ENCODE peak calls at places on chromosomes 6 and 20, in four cellular contexts. One of them, this sample, is unnamed.

GRCh38 chr6:81938014-81938761 is 185.7 kb upstream of the TENT5A start:
- DNase-seq in stomach: no peak
- DNase-seq in uterus: no peak
- DNase-seq in AG04450: peak
- DNase-seq in this sample: peak

GRCh38 chr6:18118330-18118729 is 4.1 kb downstream of the NHLRC1 start:
- DNase-seq in uterus: no peak
- DNase-seq in stomach: no peak
- DNase-seq in AG04450: no peak
- DNase-seq in this sample: peak

GRCh38 chr20:53707341-53708102 is 113.9 kb upstream of the ZNF217 start:
- DNase-seq in uterus: no peak
- DNase-seq in AG04450: peak
- DNase-seq in stomach: no peak
- DNase-seq in this sample: no peak

GRCh38 chr6:119116712-119117281 is 38.3 kb upstream of the FAM184A start:
- DNase-seq in AG04450: no peak
- DNase-seq in uterus: no peak
- DNase-seq in stomach: no peak
- DNase-seq in this sample: no peak

GRCh38 chr6:56065408-56065807 is 182.0 kb downstream of the COL21A1 start:
- DNase-seq in stomach: no peak
- DNase-seq in uterus: no peak
- DNase-seq in AG04450: no peak
- DNase-seq in this sample: no peak

GRCh38 chr20:33209789-33210188 is 7.4 kb upstream of the BPIFA3 start:
- DNase-seq in stomach: peak
- DNase-seq in AG04450: peak
- DNase-seq in uterus: peak
- DNase-seq in this sample: peak

GRCh38 chr6:90256698-90257485 is 39.8 kb downstream of the BACH2 start:
- DNase-seq in stomach: no peak
- DNase-seq in AG04450: peak
- DNase-seq in uterus: no peak
- DNase-seq in this sample: peak

GRCh38 chr20:61700595-61701140 is 365.0 kb downstream of the TAF4 start:
- DNase-seq in stomach: no peak
- DNase-seq in AG04450: no peak
- DNase-seq in uterus: no peak
- DNase-seq in this sample: no peak

GRCh38 chr20:63953764-63954429 is 2.3 kb downstream of the UCKL1 start:
- DNase-seq in AG04450: no peak
- DNase-seq in stomach: no peak
- DNase-seq in uterus: no peak
- DNase-seq in this sample: no peak

GRCh38 chr6:46677314-46677654 is 10.4 kb upstream of the TDRD6 start:
- DNase-seq in AG04450: no peak
- DNase-seq in uterus: no peak
- DNase-seq in stomach: no peak
- DNase-seq in this sample: no peak

GRCh38 chr6:122553697-122554096 is 56.5 kb upstream of the PKIB start:
- DNase-seq in uterus: no peak
- DNase-seq in stomach: no peak
- DNase-seq in AG04450: no peak
- DNase-seq in this sample: no peak

GRCh38 chr6:111850288-111850937 is 22.8 kb downstream of the FYN start:
- DNase-seq in AG04450: no peak
- DNase-seq in stomach: no peak
- DNase-seq in uterus: no peak
- DNase-seq in this sample: no peak

GRCh38 chr6:137286368-137286767 is 67.2 kb upstream of the IFNGR1 start:
- DNase-seq in uterus: no peak
- DNase-seq in stomach: no peak
- DNase-seq in AG04450: no peak
- DNase-seq in this sample: no peak

GRCh38 chr6:155528982-155529453 is 73.4 kb upstream of the NOX3 start:
- DNase-seq in uterus: no peak
- DNase-seq in AG04450: peak
- DNase-seq in stomach: no peak
- DNase-seq in this sample: peak

GRCh38 chr6:77332915-77333623 is 130.2 kb downstream of the HTR1B start:
- DNase-seq in stomach: no peak
- DNase-seq in AG04450: no peak
- DNase-seq in uterus: no peak
- DNase-seq in this sample: no peak

GRCh38 chr6:98044168-98044567 is 761.2 kb upstream of the MMS22L start:
- DNase-seq in uterus: no peak
- DNase-seq in stomach: no peak
- DNase-seq in AG04450: no peak
- DNase-seq in this sample: no peak

GRCh38 chr6:164749126-164749758 is 560.2 kb downstream of the C6orf118 start:
- DNase-seq in stomach: no peak
- DNase-seq in AG04450: no peak
- DNase-seq in uterus: peak
- DNase-seq in this sample: no peak

GRCh38 chr20:21396045-21396893 is 1.1 kb downstream of the NKX2-4 start:
- DNase-seq in AG04450: no peak
- DNase-seq in stomach: no peak
- DNase-seq in uterus: no peak
- DNase-seq in this sample: no peak

GRCh38 chr6:125918681-125919566 is 37.6 kb upstream of the HINT3 start:
- DNase-seq in uterus: peak
- DNase-seq in stomach: peak
- DNase-seq in AG04450: peak
- DNase-seq in this sample: peak

GRCh38 chr6:149895702-149896310 is 2.1 kb downstream of the RAET1E start:
- DNase-seq in uterus: no peak
- DNase-seq in stomach: no peak
- DNase-seq in AG04450: no peak
- DNase-seq in this sample: no peak

GRCh38 chr6:144651219-144651618 is 366.1 kb downstream of the UTRN start:
- DNase-seq in stomach: no peak
- DNase-seq in uterus: no peak
- DNase-seq in AG04450: no peak
- DNase-seq in this sample: peak

GRCh38 chr6:159973951-159974350 is 5.1 kb downstream of the IGF2R start:
- DNase-seq in stomach: no peak
- DNase-seq in AG04450: no peak
- DNase-seq in uterus: no peak
- DNase-seq in this sample: no peak

GRCh38 chr6:75210885-75211739 is 5.3 kb upstream of the COL12A1 start:
- DNase-seq in stomach: peak
- DNase-seq in uterus: no peak
- DNase-seq in AG04450: peak
- DNase-seq in this sample: peak

GRCh38 chr6:141033101-141033500 is 1099.6 kb upstream of the GJE1 start:
- DNase-seq in AG04450: no peak
- DNase-seq in uterus: no peak
- DNase-seq in stomach: no peak
- DNase-seq in this sample: no peak

GRCh38 chr6:155497273-155497672 is 41.6 kb upstream of the NOX3 start:
- DNase-seq in AG04450: no peak
- DNase-seq in uterus: no peak
- DNase-seq in stomach: no peak
- DNase-seq in this sample: no peak

GRCh38 chr6:140320081-140320798 is 945.8 kb upstream of the CITED2 start:
- DNase-seq in AG04450: peak
- DNase-seq in stomach: no peak
- DNase-seq in uterus: no peak
- DNase-seq in this sample: no peak

DNA sequence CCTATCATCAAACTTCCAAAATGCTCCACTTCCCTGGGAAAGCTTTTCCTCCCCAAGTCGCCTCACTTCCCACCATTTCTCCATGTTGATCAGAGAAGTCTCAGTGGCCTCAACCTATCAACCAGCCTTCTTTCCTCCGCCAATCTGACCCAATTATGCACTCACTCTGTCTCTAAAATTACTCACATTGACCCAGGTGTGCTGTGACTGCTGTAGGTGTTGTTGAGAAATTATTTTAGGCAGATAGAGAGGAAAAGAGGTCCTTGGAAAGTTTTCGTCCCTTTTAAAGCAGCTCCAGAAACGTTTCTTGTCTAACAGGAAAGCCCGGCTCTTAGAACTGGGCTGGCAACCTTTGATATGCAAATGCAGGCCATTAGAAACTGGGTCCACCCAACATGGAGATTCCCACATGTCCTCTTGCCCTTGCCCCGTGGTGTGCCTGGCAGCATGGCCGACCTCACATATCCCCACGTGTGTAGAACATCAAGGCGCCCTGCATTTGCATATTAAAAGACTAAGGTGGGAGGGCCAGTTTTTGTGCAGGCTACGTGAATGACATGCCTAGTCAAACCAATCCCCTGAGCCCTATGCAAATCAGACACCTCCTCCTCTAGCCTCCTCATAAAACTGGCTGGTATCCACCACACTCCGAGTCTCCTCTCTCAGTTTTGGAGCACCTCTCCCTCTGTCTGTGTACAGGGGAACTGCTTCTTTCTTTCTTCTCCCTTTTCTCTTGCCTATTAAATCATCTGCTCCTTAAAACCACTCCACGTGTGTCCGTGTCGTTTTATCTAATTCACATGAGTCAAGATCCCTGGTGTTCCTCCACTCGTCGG is 12.9 kb downstream of the IPCEF1 start:
- DNase-seq in uterus: no peak
- DNase-seq in AG04450: no peak
- DNase-seq in stomach: peak
- DNase-seq in this sample: peak
- H3K4me3 ChIP-seq in uterus: no peak
- H3K4me3 ChIP-seq in AG04450: no peak
- H3K4me3 ChIP-seq in stomach: no peak
- H3K4me3 ChIP-seq in this sample: no peak

DNA sequence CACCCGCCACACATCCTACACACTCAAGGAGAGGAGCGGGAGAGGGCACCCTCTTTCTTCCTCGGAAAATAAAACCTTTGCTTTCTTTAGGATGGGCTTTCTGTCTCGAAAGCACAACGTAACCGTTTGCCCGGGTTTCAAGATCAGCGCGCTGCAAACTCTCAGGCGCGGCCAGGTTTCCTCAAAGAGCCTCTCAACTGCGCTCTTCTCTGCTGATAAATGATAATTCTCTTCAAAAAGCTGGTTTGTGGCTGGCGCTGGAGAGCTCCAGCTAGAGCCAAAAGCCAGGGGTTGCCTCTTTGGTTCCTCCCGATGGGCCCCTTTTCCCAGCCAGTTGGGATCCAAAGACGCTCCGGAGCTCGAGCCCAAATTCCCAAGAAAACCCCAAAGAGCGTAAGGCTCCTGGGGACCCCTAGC is 460 bp upstream of the PLCB1 start:
- DNase-seq in stomach: no peak
- DNase-seq in uterus: no peak
- DNase-seq in AG04450: no peak
- DNase-seq in this sample: no peak
- H3K27ac ChIP-seq in stomach: peak
- H3K27ac ChIP-seq in uterus: peak
- H3K27ac ChIP-seq in AG04450: peak
- H3K27ac ChIP-seq in this sample: no peak

GRCh38 chr20:7866279-7866678 is 74.0 kb downstream of the HAO1 start:
- DNase-seq in stomach: no peak
- DNase-seq in AG04450: no peak
- DNase-seq in uterus: no peak
- DNase-seq in this sample: no peak
- H3K4me3 ChIP-seq in stomach: no peak
- H3K4me3 ChIP-seq in AG04450: no peak
- H3K4me3 ChIP-seq in uterus: no peak
- H3K4me3 ChIP-seq in this sample: no peak

DNA sequence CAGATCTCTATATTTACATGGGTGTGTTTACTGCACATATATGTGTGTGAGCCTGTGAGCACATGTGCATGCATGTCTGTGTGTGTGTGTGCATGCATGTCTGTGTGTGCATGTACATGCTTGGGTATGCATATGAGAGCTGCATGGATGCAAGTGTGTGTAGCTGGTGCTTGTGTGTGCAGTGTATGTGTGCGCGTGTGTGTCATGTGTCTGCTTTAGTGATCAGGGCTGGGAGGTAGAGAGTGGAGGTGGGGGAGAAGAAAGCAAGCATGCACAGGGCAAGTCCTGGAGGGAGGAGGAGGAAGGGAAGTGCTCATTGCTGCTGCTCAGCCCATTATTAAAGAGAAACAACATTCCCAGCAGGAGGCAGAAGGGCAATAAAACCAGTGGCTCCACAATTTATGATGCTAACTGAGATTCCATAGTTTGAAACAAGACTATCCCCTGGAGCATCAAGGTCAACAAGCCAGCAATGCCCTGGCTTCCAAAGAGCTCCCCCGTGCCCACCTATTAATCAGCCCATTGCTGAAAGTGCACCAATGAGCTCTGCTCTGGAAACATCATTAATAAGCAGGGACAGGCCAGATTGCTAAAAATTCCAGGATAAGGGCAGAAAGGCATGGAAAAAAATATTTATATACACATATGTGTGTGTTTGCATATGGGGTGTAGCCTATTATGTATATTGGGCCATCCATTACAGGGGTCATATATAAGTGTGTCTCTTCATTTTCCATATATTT is 414.0 kb downstream of the MAFB start:
- DNase-seq in uterus: no peak
- DNase-seq in stomach: no peak
- DNase-seq in AG04450: no peak
- DNase-seq in this sample: no peak
- H3K27ac ChIP-seq in uterus: no peak
- H3K27ac ChIP-seq in stomach: no peak
- H3K27ac ChIP-seq in AG04450: no peak
- H3K27ac ChIP-seq in this sample: no peak

GRCh38 chr6:121430514-121431460 is 4.7 kb upstream of the GJA1 start:
- DNase-seq in uterus: no peak
- DNase-seq in stomach: no peak
- DNase-seq in AG04450: peak
- DNase-seq in this sample: peak

GRCh38 chr6:121426686-121427085 is 8.8 kb upstream of the GJA1 start:
- DNase-seq in AG04450: no peak
- DNase-seq in uterus: no peak
- DNase-seq in stomach: no peak
- DNase-seq in this sample: no peak
- H3K4me3 ChIP-seq in AG04450: no peak
- H3K4me3 ChIP-seq in uterus: no peak
- H3K4me3 ChIP-seq in stomach: no peak
- H3K4me3 ChIP-seq in this sample: no peak

GRCh38 chr6:20876016-20876415 is 341.8 kb downstream of the CDKAL1 start:
- DNase-seq in AG04450: peak
- DNase-seq in uterus: no peak
- DNase-seq in stomach: no peak
- DNase-seq in this sample: no peak
- H3K27ac ChIP-seq in AG04450: peak
- H3K27ac ChIP-seq in uterus: no peak
- H3K27ac ChIP-seq in stomach: no peak
- H3K27ac ChIP-seq in this sample: no peak

GRCh38 chr20:25197173-25197869 is 1.8 kb downstream of the ENTPD6 start:
- DNase-seq in AG04450: no peak
- DNase-seq in uterus: no peak
- DNase-seq in stomach: no peak
- DNase-seq in this sample: peak
- H3K4me3 ChIP-seq in AG04450: no peak
- H3K4me3 ChIP-seq in uterus: no peak
- H3K4me3 ChIP-seq in stomach: peak
- H3K4me3 ChIP-seq in this sample: peak

This sample was measured in small intestine.